ENCODE peak calls at places on chromosomes 13 and 19, in five cellular contexts. M is CD4-positive, alpha-beta T cell; O is thoracic aorta; B is mucosa of descending colon; T is ovary. A is an unnamed sample.

GRCh38 chr13:44976949-44977583 is 12.2 kb downstream of the NUFIP1 start:
- DNase-seq in B (no peak), T (no peak), M (no peak), O (no peak), A (peak; percentile 48)

GRCh38 chr19:5313307-5313706 is 27.3 kb downstream of the PTPRS start:
- DNase-seq in M (no peak), O (no peak), T (peak; percentile 45), B (no peak), A (no peak)

GRCh38 chr13:39407138-39407537 is 195.9 kb downstream of the LHFPL6 start:
- DNase-seq in T (no peak), B (no peak), M (no peak), O (no peak), A (no peak)

GRCh38 chr19:10420444-10421239 is at the start of gene PDE4A:
- DNase-seq in M (no peak), O (no peak), T (no peak), B (no peak), A (no peak)

GRCh38 chr19:55489711-55490477 is 1.7 kb downstream of the SSC5D start:
- DNase-seq in B (peak; percentile 53), T (peak; percentile 60), M (no peak), O (no peak), A (no peak)

GRCh38 chr19:44176590-44176989 is 11.7 kb downstream of the ZNF226 start:
- DNase-seq in B (no peak), O (no peak), T (no peak), M (no peak), A (no peak)

GRCh38 chr13:59424661-59425060 is 739.1 kb downstream of the DIAPH3 start:
- DNase-seq in B (no peak), O (no peak), T (no peak), M (no peak), A (no peak)

GRCh38 chr19:52237771-52238400 is 31.5 kb upstream of the ZNF766 start:
- DNase-seq in M (peak; percentile 45), T (peak; percentile 70), B (no peak), O (no peak), A (no peak)

GRCh38 chr19:38037151-38037611 is 130.2 kb downstream of the SIPA1L3 start:
- DNase-seq in O (no peak), M (no peak), B (no peak), T (no peak), A (no peak)

GRCh38 chr13:73467103-73467502 is 408.3 kb downstream of the KLF5 start:
- DNase-seq in M (no peak), T (no peak), B (no peak), O (no peak), A (no peak)

GRCh38 chr13:54486421-54487166 is 1458.0 kb downstream of the OLFM4 start:
- DNase-seq in M (no peak), T (no peak), B (no peak), O (no peak), A (no peak)

GRCh38 chr13:41767801-41768200 is 193.1 kb downstream of the VWA8 start:
- DNase-seq in B (no peak), M (no peak), O (no peak), T (no peak), A (no peak)

GRCh38 chr13:29480893-29481525 is 114.5 kb downstream of the SLC7A1 start:
- DNase-seq in T (no peak), B (no peak), O (no peak), M (no peak), A (no peak)

GRCh38 chr19:53182202-53182601 is 11.0 kb downstream of the ZNF665 start:
- DNase-seq in M (no peak), O (no peak), T (no peak), B (no peak), A (no peak)

GRCh38 chr19:35533822-35534521 is 716 bp downstream of the GAPDHS start:
- DNase-seq in M (no peak), O (no peak), T (peak; percentile 47), B (peak; percentile 73), A (no peak)

GRCh38 chr13:77786888-77787287 is 89.4 kb downstream of the SLAIN1 start:
- DNase-seq in T (no peak), M (no peak), O (no peak), B (no peak), A (no peak)

GRCh38 chr19:15498910-15499309 is 9.4 kb upstream of the CYP4F22 start:
- DNase-seq in M (no peak), T (no peak), O (no peak), B (no peak), A (no peak)

GRCh38 chr19:4067396-4068057 is 828 bp upstream of the ZBTB7A start:
- DNase-seq in B (peak; percentile 72), T (peak; percentile 67), O (no peak), M (peak; percentile 46), A (no peak)

GRCh38 chr13:88908896-88909535 is 1237.8 kb downstream of the SLITRK5 start:
- DNase-seq in B (no peak), O (no peak), M (no peak), T (no peak), A (no peak)

GRCh38 chr19:47002106-47002766 is 17.4 kb upstream of the NPAS1 start:
- DNase-seq in M (no peak), B (no peak), T (no peak), O (no peak), A (no peak)

GRCh38 chr19:27734496-27735220 is 1478.3 kb downstream of the UQCRFS1 start:
- DNase-seq in M (no peak), B (no peak), T (no peak), O (no peak), A (no peak)

GRCh38 chr19:48975947-48976847 is 11.1 kb downstream of the FTL start:
- DNase-seq in T (no peak), B (no peak), M (no peak), O (no peak), A (no peak)

GRCh38 chr13:93915269-93915809 is 564.1 kb downstream of the DCT start:
- DNase-seq in M (no peak), T (no peak), B (no peak), O (no peak), A (no peak)

GRCh38 chr19:40232949-40233810 is 6.7 kb upstream of the CCNP start:
- DNase-seq in T (no peak), B (no peak), O (no peak), M (no peak), A (no peak)

GRCh38 chr13:99854376-99854775 is 117.2 kb downstream of the ZIC5 start:
- DNase-seq in O (no peak), T (no peak), B (no peak), M (no peak), A (no peak)

GRCh38 chr13:59229401-59229800 is 934.3 kb downstream of the DIAPH3 start:
- DNase-seq in O (no peak), T (no peak), B (no peak), M (no peak), A (no peak)

GRCh38 chr13:40170982-40171381 is 495.5 kb downstream of the FOXO1 start:
- DNase-seq in T (no peak), M (no peak), O (no peak), B (no peak), A (no peak)

GRCh38 chr13:99386911-99387788 is 80.0 kb upstream of the GPR183 start:
- DNase-seq in O (no peak), T (peak; percentile 65), M (peak; percentile 85), B (peak; percentile 80), A (no peak)

GRCh38 chr19:4113398-4114088 is 10.4 kb downstream of the MAP2K2 start:
- DNase-seq in O (no peak), B (no peak), T (no peak), M (no peak), A (no peak)

GRCh38 chr19:6503407-6504201 is 1.5 kb upstream of the TUBB4A start:
- DNase-seq in T (no peak), M (no peak), B (no peak), O (no peak), A (no peak)

GRCh38 chr19:46471778-46472543 is 598 bp upstream of the PNMA8A start:
- DNase-seq in O (no peak), T (no peak), B (no peak), M (no peak), A (no peak)

GRCh38 chr13:59906413-59907027 is 257.2 kb downstream of the DIAPH3 start:
- DNase-seq in O (no peak), M (no peak), T (no peak), B (no peak), A (no peak)

GRCh38 chr13:39952244-39953233 is 297.1 kb downstream of the COG6 start:
- DNase-seq in O (no peak), B (no peak), M (no peak), T (no peak), A (no peak)

GRCh38 chr19:54420383-54421168 is 5.3 kb downstream of the TTYH1 start:
- DNase-seq in T (peak; percentile 51), B (no peak), O (no peak), M (no peak), A (no peak)

GRCh38 chr19:18322318-18322758 is 538 bp downstream of the LSM4 start:
- DNase-seq in O (no peak), M (no peak), T (no peak), B (peak; percentile 74), A (no peak)

GRCh38 chr13:109254271-109254670 is 532.1 kb downstream of the IRS2 start:
- DNase-seq in O (no peak), B (no peak), T (no peak), M (no peak), A (no peak)

GRCh38 chr13:54599413-54599812 is 1570.8 kb downstream of the OLFM4 start:
- DNase-seq in B (no peak), O (no peak), M (no peak), T (no peak), A (no peak)

GRCh38 chr19:42176990-42177685 is 40.3 kb downstream of the DEDD2 start:
- DNase-seq in O (no peak), B (peak; percentile 82), T (peak; percentile 80), M (peak; percentile 63), A (peak; percentile 53)

GRCh38 chr13:107202371-107203023 is 634.6 kb upstream of the ARGLU1 start:
- DNase-seq in T (no peak), B (no peak), M (no peak), O (no peak), A (no peak)

GRCh38 chr19:2944775-2945574 is at the start of gene ZNF77:
- DNase-seq in O (peak; percentile 97), B (peak; percentile 98), M (peak; percentile 97), T (peak; percentile 99), A (peak; percentile 99)
- TF ChIP-seq CTCF in O (no peak), B (no peak), M (no peak), T (peak; percentile 56), A (no peak)

GRCh38 chr19:8253678-8254077 is 44.5 kb downstream of the CERS4 start:
- DNase-seq in B (no peak), T (no peak), M (no peak), O (no peak), A (peak; percentile 36)
- H3K9me3 ChIP-seq in B (no peaks in the 10 kb centered on the region), T (no peaks in the 10 kb centered on the region), M (no peaks in the 10 kb centered on the region), O (no peaks in the 10 kb centered on the region), A (no peaks in the 10 kb centered on the region)

GRCh38 chr19:1221141-1221903 is 15.7 kb downstream of the STK11 start:
- DNase-seq in B (no peak), O (no peak), T (peak; percentile 85), M (no peak), A (peak; percentile 71)
- TF ChIP-seq CTCF in B (peak; percentile 51), O (peak; percentile 62), T (peak; percentile 68), M (no peak), A (peak; percentile 74)

DNA sequence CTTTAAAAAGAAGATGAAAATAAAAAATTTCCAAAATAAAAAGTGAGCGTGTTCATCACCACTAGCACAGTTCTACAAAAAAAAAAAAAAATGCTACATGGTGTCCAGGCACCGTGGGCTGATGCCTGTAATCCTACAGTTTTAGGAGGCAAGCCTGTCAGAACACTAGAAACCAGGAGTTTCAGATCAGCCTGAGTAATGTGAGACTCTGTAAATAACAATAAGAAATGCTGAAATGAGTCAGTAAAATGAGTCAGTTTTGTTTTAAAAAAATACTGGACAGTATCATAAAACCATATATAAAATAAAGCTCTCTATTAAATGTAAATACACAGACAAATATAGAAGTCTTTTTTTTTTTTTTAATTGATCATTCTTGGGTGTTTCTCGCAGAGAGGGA is 30.0 kb downstream of the ZNF91 start:
- DNase-seq in B (no peak), T (no peak), M (no peak), O (no peak), A (no peak)
- H3K9me3 ChIP-seq in B (peaks cover 94% of the 10 kb centered on the region), T (peaks cover 15% of the 10 kb centered on the region), M (peaks cover 81% of the 10 kb centered on the region), O (peaks cover 83% of the 10 kb centered on the region), A (no peaks in the 10 kb centered on the region)

A was measured in pancreas.